ENCODE peak calls at places on chromosomes 2 and 18, in eight cellular contexts. One of them, this sample, is unnamed.

GRCh38 chr18:12154356-12154755 is 60.7 kb downstream of the ANKRD62 start:
- DNase-seq in NCI-H774: no peak
- DNase-seq in AG08395: no peak
- DNase-seq in GM04504: no peak
- DNase-seq in AG08396: no peak
- DNase-seq in stimulated activated CD4-positive, alpha-beta T cell treated with anti-CD3 and anti-CD28 coated beads, Interleukin-4, amount 100 ng/mL, for 24 hours: no peak
- DNase-seq in esophagus squamous epithelium: no peak
- DNase-seq in activated CD8-positive, alpha-beta memory T cell treated with anti-CD3 and anti-CD28 coated beads, Interleukin-2, amount 50 U/mL, for 4 hours: no peak
- DNase-seq in this sample: no peak

GRCh38 chr2:50049237-50049636 is 894.9 kb upstream of the FSHR start:
- DNase-seq in NCI-H774: no peak
- DNase-seq in AG08395: no peak
- DNase-seq in GM04504: no peak
- DNase-seq in AG08396: no peak
- DNase-seq in stimulated activated CD4-positive, alpha-beta T cell treated with anti-CD3 and anti-CD28 coated beads, Interleukin-4, amount 100 ng/mL, for 24 hours: no peak
- DNase-seq in esophagus squamous epithelium: no peak
- DNase-seq in activated CD8-positive, alpha-beta memory T cell treated with anti-CD3 and anti-CD28 coated beads, Interleukin-2, amount 50 U/mL, for 4 hours: no peak
- DNase-seq in this sample: no peak

GRCh38 chr18:11040823-11041712 is 108.3 kb downstream of the PIEZO2 start:
- DNase-seq in NCI-H774: no peak
- DNase-seq in AG08395: peak
- DNase-seq in GM04504: peak
- DNase-seq in AG08396: peak
- DNase-seq in stimulated activated CD4-positive, alpha-beta T cell treated with anti-CD3 and anti-CD28 coated beads, Interleukin-4, amount 100 ng/mL, for 24 hours: peak
- DNase-seq in esophagus squamous epithelium: no peak
- DNase-seq in activated CD8-positive, alpha-beta memory T cell treated with anti-CD3 and anti-CD28 coated beads, Interleukin-2, amount 50 U/mL, for 4 hours: no peak
- DNase-seq in this sample: no peak

GRCh38 chr18:77131100-77131651 is 1.4 kb downstream of the MBP start:
- DNase-seq in NCI-H774: no peak
- DNase-seq in AG08395: no peak
- DNase-seq in GM04504: no peak
- DNase-seq in AG08396: no peak
- DNase-seq in stimulated activated CD4-positive, alpha-beta T cell treated with anti-CD3 and anti-CD28 coated beads, Interleukin-4, amount 100 ng/mL, for 24 hours: peak
- DNase-seq in esophagus squamous epithelium: no peak
- DNase-seq in activated CD8-positive, alpha-beta memory T cell treated with anti-CD3 and anti-CD28 coated beads, Interleukin-2, amount 50 U/mL, for 4 hours: peak
- DNase-seq in this sample: no peak

GRCh38 chr2:240512666-240513535 is 44.9 kb downstream of the ANKMY1 start:
- DNase-seq in NCI-H774: no peak
- DNase-seq in AG08395: no peak
- DNase-seq in GM04504: no peak
- DNase-seq in AG08396: no peak
- DNase-seq in stimulated activated CD4-positive, alpha-beta T cell treated with anti-CD3 and anti-CD28 coated beads, Interleukin-4, amount 100 ng/mL, for 24 hours: peak
- DNase-seq in esophagus squamous epithelium: no peak
- DNase-seq in activated CD8-positive, alpha-beta memory T cell treated with anti-CD3 and anti-CD28 coated beads, Interleukin-2, amount 50 U/mL, for 4 hours: no peak
- DNase-seq in this sample: no peak

GRCh38 chr2:53768233-53768542 is 584 bp downstream of the CHAC2 start:
- DNase-seq in NCI-H774: no peak
- DNase-seq in AG08395: no peak
- DNase-seq in GM04504: no peak
- DNase-seq in AG08396: peak
- DNase-seq in stimulated activated CD4-positive, alpha-beta T cell treated with anti-CD3 and anti-CD28 coated beads, Interleukin-4, amount 100 ng/mL, for 24 hours: no peak
- DNase-seq in esophagus squamous epithelium: no peak
- DNase-seq in activated CD8-positive, alpha-beta memory T cell treated with anti-CD3 and anti-CD28 coated beads, Interleukin-2, amount 50 U/mL, for 4 hours: no peak
- DNase-seq in this sample: no peak

GRCh38 chr2:182072861-182073260 is 87.2 kb downstream of the PPP1R1C start:
- DNase-seq in NCI-H774: no peak
- DNase-seq in AG08395: no peak
- DNase-seq in GM04504: no peak
- DNase-seq in AG08396: no peak
- DNase-seq in stimulated activated CD4-positive, alpha-beta T cell treated with anti-CD3 and anti-CD28 coated beads, Interleukin-4, amount 100 ng/mL, for 24 hours: no peak
- DNase-seq in esophagus squamous epithelium: no peak
- DNase-seq in activated CD8-positive, alpha-beta memory T cell treated with anti-CD3 and anti-CD28 coated beads, Interleukin-2, amount 50 U/mL, for 4 hours: no peak
- DNase-seq in this sample: no peak

GRCh38 chr2:165857881-165858280 is 63.8 kb upstream of the GALNT3 start:
- DNase-seq in NCI-H774: no peak
- DNase-seq in AG08395: no peak
- DNase-seq in GM04504: no peak
- DNase-seq in AG08396: peak
- DNase-seq in stimulated activated CD4-positive, alpha-beta T cell treated with anti-CD3 and anti-CD28 coated beads, Interleukin-4, amount 100 ng/mL, for 24 hours: no peak
- DNase-seq in esophagus squamous epithelium: no peak
- DNase-seq in activated CD8-positive, alpha-beta memory T cell treated with anti-CD3 and anti-CD28 coated beads, Interleukin-2, amount 50 U/mL, for 4 hours: no peak
- DNase-seq in this sample: no peak

GRCh38 chr18:54233228-54233625 is 8.8 kb upstream of the MBD2 start:
- DNase-seq in NCI-H774: no peak
- DNase-seq in AG08395: no peak
- DNase-seq in GM04504: no peak
- DNase-seq in AG08396: no peak
- DNase-seq in stimulated activated CD4-positive, alpha-beta T cell treated with anti-CD3 and anti-CD28 coated beads, Interleukin-4, amount 100 ng/mL, for 24 hours: no peak
- DNase-seq in esophagus squamous epithelium: no peak
- DNase-seq in activated CD8-positive, alpha-beta memory T cell treated with anti-CD3 and anti-CD28 coated beads, Interleukin-2, amount 50 U/mL, for 4 hours: no peak
- DNase-seq in this sample: no peak

GRCh38 chr2:223093436-223093839 is 41.4 kb downstream of the KCNE4 start:
- DNase-seq in NCI-H774: no peak
- DNase-seq in AG08395: peak
- DNase-seq in GM04504: peak
- DNase-seq in AG08396: no peak
- DNase-seq in stimulated activated CD4-positive, alpha-beta T cell treated with anti-CD3 and anti-CD28 coated beads, Interleukin-4, amount 100 ng/mL, for 24 hours: no peak
- DNase-seq in esophagus squamous epithelium: no peak
- DNase-seq in activated CD8-positive, alpha-beta memory T cell treated with anti-CD3 and anti-CD28 coated beads, Interleukin-2, amount 50 U/mL, for 4 hours: no peak
- DNase-seq in this sample: no peak

GRCh38 chr18:7575465-7576026 is 8.4 kb downstream of the PTPRM start:
- DNase-seq in NCI-H774: no peak
- DNase-seq in AG08395: peak
- DNase-seq in GM04504: no peak
- DNase-seq in AG08396: no peak
- DNase-seq in stimulated activated CD4-positive, alpha-beta T cell treated with anti-CD3 and anti-CD28 coated beads, Interleukin-4, amount 100 ng/mL, for 24 hours: no peak
- DNase-seq in esophagus squamous epithelium: no peak
- DNase-seq in activated CD8-positive, alpha-beta memory T cell treated with anti-CD3 and anti-CD28 coated beads, Interleukin-2, amount 50 U/mL, for 4 hours: no peak
- DNase-seq in this sample: no peak

GRCh38 chr2:33452545-33452944 is 23.9 kb upstream of the RASGRP3 start:
- DNase-seq in NCI-H774: no peak
- DNase-seq in AG08395: no peak
- DNase-seq in GM04504: no peak
- DNase-seq in AG08396: no peak
- DNase-seq in stimulated activated CD4-positive, alpha-beta T cell treated with anti-CD3 and anti-CD28 coated beads, Interleukin-4, amount 100 ng/mL, for 24 hours: no peak
- DNase-seq in esophagus squamous epithelium: no peak
- DNase-seq in activated CD8-positive, alpha-beta memory T cell treated with anti-CD3 and anti-CD28 coated beads, Interleukin-2, amount 50 U/mL, for 4 hours: no peak
- DNase-seq in this sample: no peak

GRCh38 chr2:232542715-232543467 is 3.4 kb downstream of the CHRNG start:
- DNase-seq in NCI-H774: no peak
- DNase-seq in AG08395: no peak
- DNase-seq in GM04504: no peak
- DNase-seq in AG08396: no peak
- DNase-seq in stimulated activated CD4-positive, alpha-beta T cell treated with anti-CD3 and anti-CD28 coated beads, Interleukin-4, amount 100 ng/mL, for 24 hours: no peak
- DNase-seq in esophagus squamous epithelium: no peak
- DNase-seq in activated CD8-positive, alpha-beta memory T cell treated with anti-CD3 and anti-CD28 coated beads, Interleukin-2, amount 50 U/mL, for 4 hours: no peak
- DNase-seq in this sample: no peak

GRCh38 chr2:160228141-160228963 is 28.3 kb upstream of the ITGB6 start:
- DNase-seq in NCI-H774: no peak
- DNase-seq in AG08395: peak
- DNase-seq in GM04504: peak
- DNase-seq in AG08396: peak
- DNase-seq in stimulated activated CD4-positive, alpha-beta T cell treated with anti-CD3 and anti-CD28 coated beads, Interleukin-4, amount 100 ng/mL, for 24 hours: no peak
- DNase-seq in esophagus squamous epithelium: no peak
- DNase-seq in activated CD8-positive, alpha-beta memory T cell treated with anti-CD3 and anti-CD28 coated beads, Interleukin-2, amount 50 U/mL, for 4 hours: no peak
- DNase-seq in this sample: no peak

GRCh38 chr2:85318222-85319182 is 9.3 kb downstream of the TGOLN2 start:
- DNase-seq in NCI-H774: no peak
- DNase-seq in AG08395: peak
- DNase-seq in GM04504: no peak
- DNase-seq in AG08396: peak
- DNase-seq in stimulated activated CD4-positive, alpha-beta T cell treated with anti-CD3 and anti-CD28 coated beads, Interleukin-4, amount 100 ng/mL, for 24 hours: peak
- DNase-seq in esophagus squamous epithelium: no peak
- DNase-seq in activated CD8-positive, alpha-beta memory T cell treated with anti-CD3 and anti-CD28 coated beads, Interleukin-2, amount 50 U/mL, for 4 hours: no peak
- DNase-seq in this sample: no peak

GRCh38 chr2:10301946-10302478 is 692 bp upstream of the HPCAL1 start:
- DNase-seq in NCI-H774: no peak
- DNase-seq in AG08395: no peak
- DNase-seq in GM04504: no peak
- DNase-seq in AG08396: no peak
- DNase-seq in stimulated activated CD4-positive, alpha-beta T cell treated with anti-CD3 and anti-CD28 coated beads, Interleukin-4, amount 100 ng/mL, for 24 hours: no peak
- DNase-seq in esophagus squamous epithelium: no peak
- DNase-seq in activated CD8-positive, alpha-beta memory T cell treated with anti-CD3 and anti-CD28 coated beads, Interleukin-2, amount 50 U/mL, for 4 hours: no peak
- DNase-seq in this sample: no peak

GRCh38 chr18:50218432-50219197 is 23.7 kb upstream of the MYO5B start:
- DNase-seq in NCI-H774: no peak
- DNase-seq in AG08395: no peak
- DNase-seq in GM04504: peak
- DNase-seq in AG08396: no peak
- DNase-seq in stimulated activated CD4-positive, alpha-beta T cell treated with anti-CD3 and anti-CD28 coated beads, Interleukin-4, amount 100 ng/mL, for 24 hours: peak
- DNase-seq in esophagus squamous epithelium: no peak
- DNase-seq in activated CD8-positive, alpha-beta memory T cell treated with anti-CD3 and anti-CD28 coated beads, Interleukin-2, amount 50 U/mL, for 4 hours: peak
- DNase-seq in this sample: no peak

GRCh38 chr18:12774982-12775381 is 72.1 kb downstream of the PSMG2 start:
- DNase-seq in NCI-H774: no peak
- DNase-seq in AG08395: no peak
- DNase-seq in GM04504: no peak
- DNase-seq in AG08396: no peak
- DNase-seq in stimulated activated CD4-positive, alpha-beta T cell treated with anti-CD3 and anti-CD28 coated beads, Interleukin-4, amount 100 ng/mL, for 24 hours: peak
- DNase-seq in esophagus squamous epithelium: no peak
- DNase-seq in activated CD8-positive, alpha-beta memory T cell treated with anti-CD3 and anti-CD28 coated beads, Interleukin-2, amount 50 U/mL, for 4 hours: no peak
- DNase-seq in this sample: no peak

GRCh38 chr2:6958616-6959235 is 41.5 kb downstream of the RNF144A start:
- DNase-seq in NCI-H774: no peak
- DNase-seq in AG08395: no peak
- DNase-seq in GM04504: no peak
- DNase-seq in AG08396: no peak
- DNase-seq in stimulated activated CD4-positive, alpha-beta T cell treated with anti-CD3 and anti-CD28 coated beads, Interleukin-4, amount 100 ng/mL, for 24 hours: no peak
- DNase-seq in esophagus squamous epithelium: no peak
- DNase-seq in activated CD8-positive, alpha-beta memory T cell treated with anti-CD3 and anti-CD28 coated beads, Interleukin-2, amount 50 U/mL, for 4 hours: no peak
- DNase-seq in this sample: no peak

GRCh38 chr2:224407241-224407680 is 5.4 kb upstream of the FAM124B start:
- DNase-seq in NCI-H774: no peak
- DNase-seq in AG08395: no peak
- DNase-seq in GM04504: no peak
- DNase-seq in AG08396: no peak
- DNase-seq in stimulated activated CD4-positive, alpha-beta T cell treated with anti-CD3 and anti-CD28 coated beads, Interleukin-4, amount 100 ng/mL, for 24 hours: no peak
- DNase-seq in esophagus squamous epithelium: no peak
- DNase-seq in activated CD8-positive, alpha-beta memory T cell treated with anti-CD3 and anti-CD28 coated beads, Interleukin-2, amount 50 U/mL, for 4 hours: no peak
- DNase-seq in this sample: no peak

GRCh38 chr2:224142397-224143312 is 103.6 kb upstream of the SERPINE2 start:
- DNase-seq in NCI-H774: no peak
- DNase-seq in AG08395: peak
- DNase-seq in GM04504: peak
- DNase-seq in AG08396: no peak
- DNase-seq in stimulated activated CD4-positive, alpha-beta T cell treated with anti-CD3 and anti-CD28 coated beads, Interleukin-4, amount 100 ng/mL, for 24 hours: no peak
- DNase-seq in esophagus squamous epithelium: no peak
- DNase-seq in activated CD8-positive, alpha-beta memory T cell treated with anti-CD3 and anti-CD28 coated beads, Interleukin-2, amount 50 U/mL, for 4 hours: no peak
- DNase-seq in this sample: no peak

GRCh38 chr2:237156131-237156856 is 70.6 kb downstream of the COPS8 start:
- DNase-seq in NCI-H774: no peak
- DNase-seq in AG08395: peak
- DNase-seq in GM04504: peak
- DNase-seq in AG08396: peak
- DNase-seq in stimulated activated CD4-positive, alpha-beta T cell treated with anti-CD3 and anti-CD28 coated beads, Interleukin-4, amount 100 ng/mL, for 24 hours: peak
- DNase-seq in esophagus squamous epithelium: no peak
- DNase-seq in activated CD8-positive, alpha-beta memory T cell treated with anti-CD3 and anti-CD28 coated beads, Interleukin-2, amount 50 U/mL, for 4 hours: peak
- DNase-seq in this sample: no peak

GRCh38 chr18:76592981-76593381 is 97.9 kb upstream of the ZNF516 start:
- DNase-seq in NCI-H774: no peak
- DNase-seq in AG08395: no peak
- DNase-seq in GM04504: no peak
- DNase-seq in AG08396: no peak
- DNase-seq in stimulated activated CD4-positive, alpha-beta T cell treated with anti-CD3 and anti-CD28 coated beads, Interleukin-4, amount 100 ng/mL, for 24 hours: no peak
- DNase-seq in esophagus squamous epithelium: no peak
- DNase-seq in activated CD8-positive, alpha-beta memory T cell treated with anti-CD3 and anti-CD28 coated beads, Interleukin-2, amount 50 U/mL, for 4 hours: no peak
- DNase-seq in this sample: no peak

GRCh38 chr2:118417417-118418125 is 329.3 kb downstream of the INSIG2 start:
- DNase-seq in NCI-H774: no peak
- DNase-seq in AG08395: peak
- DNase-seq in GM04504: peak
- DNase-seq in AG08396: peak
- DNase-seq in stimulated activated CD4-positive, alpha-beta T cell treated with anti-CD3 and anti-CD28 coated beads, Interleukin-4, amount 100 ng/mL, for 24 hours: no peak
- DNase-seq in esophagus squamous epithelium: no peak
- DNase-seq in activated CD8-positive, alpha-beta memory T cell treated with anti-CD3 and anti-CD28 coated beads, Interleukin-2, amount 50 U/mL, for 4 hours: no peak
- DNase-seq in this sample: no peak

GRCh38 chr2:56008661-56009411 is 85.3 kb upstream of the EFEMP1 start:
- DNase-seq in NCI-H774: peak
- DNase-seq in AG08395: peak
- DNase-seq in GM04504: peak
- DNase-seq in AG08396: peak
- DNase-seq in stimulated activated CD4-positive, alpha-beta T cell treated with anti-CD3 and anti-CD28 coated beads, Interleukin-4, amount 100 ng/mL, for 24 hours: no peak
- DNase-seq in esophagus squamous epithelium: no peak
- DNase-seq in activated CD8-positive, alpha-beta memory T cell treated with anti-CD3 and anti-CD28 coated beads, Interleukin-2, amount 50 U/mL, for 4 hours: no peak
- DNase-seq in this sample: peak

GRCh38 chr18:22439447-22439846 is 21.7 kb upstream of the CTAGE1 start:
- DNase-seq in NCI-H774: no peak
- DNase-seq in AG08395: no peak
- DNase-seq in GM04504: no peak
- DNase-seq in AG08396: no peak
- DNase-seq in stimulated activated CD4-positive, alpha-beta T cell treated with anti-CD3 and anti-CD28 coated beads, Interleukin-4, amount 100 ng/mL, for 24 hours: no peak
- DNase-seq in esophagus squamous epithelium: no peak
- DNase-seq in activated CD8-positive, alpha-beta memory T cell treated with anti-CD3 and anti-CD28 coated beads, Interleukin-2, amount 50 U/mL, for 4 hours: no peak
- DNase-seq in this sample: no peak

GRCh38 chr2:101752708-101753107 is 55.2 kb downstream of the MAP4K4 start:
- DNase-seq in NCI-H774: no peak
- DNase-seq in AG08395: no peak
- DNase-seq in GM04504: no peak
- DNase-seq in AG08396: no peak
- DNase-seq in stimulated activated CD4-positive, alpha-beta T cell treated with anti-CD3 and anti-CD28 coated beads, Interleukin-4, amount 100 ng/mL, for 24 hours: no peak
- DNase-seq in esophagus squamous epithelium: no peak
- DNase-seq in activated CD8-positive, alpha-beta memory T cell treated with anti-CD3 and anti-CD28 coated beads, Interleukin-2, amount 50 U/mL, for 4 hours: no peak
- DNase-seq in this sample: peak

GRCh38 chr2:151357359-151357758 is at the start of gene TNFAIP6:
- DNase-seq in NCI-H774: no peak
- DNase-seq in AG08395: peak
- DNase-seq in GM04504: peak
- DNase-seq in AG08396: peak
- DNase-seq in stimulated activated CD4-positive, alpha-beta T cell treated with anti-CD3 and anti-CD28 coated beads, Interleukin-4, amount 100 ng/mL, for 24 hours: no peak
- DNase-seq in esophagus squamous epithelium: no peak
- DNase-seq in activated CD8-positive, alpha-beta memory T cell treated with anti-CD3 and anti-CD28 coated beads, Interleukin-2, amount 50 U/mL, for 4 hours: no peak
- DNase-seq in this sample: no peak

GRCh38 chr18:2589345-2590060 is 18.1 kb downstream of the NDC80 start:
- DNase-seq in NCI-H774: no peak
- DNase-seq in AG08395: no peak
- DNase-seq in GM04504: no peak
- DNase-seq in AG08396: no peak
- DNase-seq in stimulated activated CD4-positive, alpha-beta T cell treated with anti-CD3 and anti-CD28 coated beads, Interleukin-4, amount 100 ng/mL, for 24 hours: no peak
- DNase-seq in esophagus squamous epithelium: no peak
- DNase-seq in activated CD8-positive, alpha-beta memory T cell treated with anti-CD3 and anti-CD28 coated beads, Interleukin-2, amount 50 U/mL, for 4 hours: no peak
- DNase-seq in this sample: no peak

GRCh38 chr2:158172719-158173118 is 71.0 kb downstream of the UPP2 start:
- DNase-seq in NCI-H774: no peak
- DNase-seq in AG08395: no peak
- DNase-seq in GM04504: no peak
- DNase-seq in AG08396: no peak
- DNase-seq in stimulated activated CD4-positive, alpha-beta T cell treated with anti-CD3 and anti-CD28 coated beads, Interleukin-4, amount 100 ng/mL, for 24 hours: no peak
- DNase-seq in esophagus squamous epithelium: no peak
- DNase-seq in activated CD8-positive, alpha-beta memory T cell treated with anti-CD3 and anti-CD28 coated beads, Interleukin-2, amount 50 U/mL, for 4 hours: no peak
- DNase-seq in this sample: no peak

GRCh38 chr2:42878581-42878980 is 86.2 kb upstream of the HAAO start:
- DNase-seq in NCI-H774: no peak
- DNase-seq in AG08395: no peak
- DNase-seq in GM04504: no peak
- DNase-seq in AG08396: no peak
- DNase-seq in stimulated activated CD4-positive, alpha-beta T cell treated with anti-CD3 and anti-CD28 coated beads, Interleukin-4, amount 100 ng/mL, for 24 hours: peak
- DNase-seq in esophagus squamous epithelium: no peak
- DNase-seq in activated CD8-positive, alpha-beta memory T cell treated with anti-CD3 and anti-CD28 coated beads, Interleukin-2, amount 50 U/mL, for 4 hours: no peak
- DNase-seq in this sample: no peak

GRCh38 chr18:50401888-50402287 is 27.0 kb downstream of the SKA1 start:
- DNase-seq in NCI-H774: peak
- DNase-seq in AG08395: peak
- DNase-seq in GM04504: no peak
- DNase-seq in AG08396: peak
- DNase-seq in stimulated activated CD4-positive, alpha-beta T cell treated with anti-CD3 and anti-CD28 coated beads, Interleukin-4, amount 100 ng/mL, for 24 hours: no peak
- DNase-seq in esophagus squamous epithelium: no peak
- DNase-seq in activated CD8-positive, alpha-beta memory T cell treated with anti-CD3 and anti-CD28 coated beads, Interleukin-2, amount 50 U/mL, for 4 hours: peak
- DNase-seq in this sample: no peak

GRCh38 chr2:227160164-227160563 is 3.8 kb downstream of the COL4A4 start:
- DNase-seq in NCI-H774: no peak
- DNase-seq in AG08395: no peak
- DNase-seq in GM04504: no peak
- DNase-seq in AG08396: no peak
- DNase-seq in stimulated activated CD4-positive, alpha-beta T cell treated with anti-CD3 and anti-CD28 coated beads, Interleukin-4, amount 100 ng/mL, for 24 hours: no peak
- DNase-seq in esophagus squamous epithelium: no peak
- DNase-seq in activated CD8-positive, alpha-beta memory T cell treated with anti-CD3 and anti-CD28 coated beads, Interleukin-2, amount 50 U/mL, for 4 hours: no peak
- DNase-seq in this sample: no peak

GRCh38 chr18:35155403-35156117 is 85.3 kb upstream of the ZNF397 start:
- DNase-seq in NCI-H774: no peak
- DNase-seq in AG08395: peak
- DNase-seq in GM04504: no peak
- DNase-seq in AG08396: no peak
- DNase-seq in stimulated activated CD4-positive, alpha-beta T cell treated with anti-CD3 and anti-CD28 coated beads, Interleukin-4, amount 100 ng/mL, for 24 hours: no peak
- DNase-seq in esophagus squamous epithelium: no peak
- DNase-seq in activated CD8-positive, alpha-beta memory T cell treated with anti-CD3 and anti-CD28 coated beads, Interleukin-2, amount 50 U/mL, for 4 hours: no peak
- DNase-seq in this sample: no peak